ENCODE peak calls at places on chromosomes 7 and 10, in ten cellular contexts. B, U, Q, I, M, X, J, D, C and V are unnamed samples.

GRCh38 chr10:36677170-36677768 is 448.1 kb upstream of the ANKRD30A start:
- DNase-seq in X (no peak), C (no peak), U (no peak), J (peak), I (no peak), Q (peak), D (no peak), M (no peak), B (no peak), V (peak)

GRCh38 chr10:63573068-63573697 is 52.0 kb downstream of the REEP3 start:
- DNase-seq in X (peak), M (no peak), J (peak), C (peak), B (no peak), Q (peak), U (no peak), I (no peak), D (no peak), V (peak)

GRCh38 chr10:107814865-107815487 is 650.5 kb upstream of the SORCS1 start:
- DNase-seq in B (no peak), X (peak), J (peak), Q (peak), D (peak), I (no peak), U (peak), C (peak), M (no peak), V (peak)

GRCh38 chr10:74558403-74558802 is 268.0 kb upstream of the KAT6B start:
- DNase-seq in U (no peak), D (no peak), I (no peak), X (no peak), J (no peak), M (no peak), B (no peak), Q (no peak), C (no peak), V (no peak)

GRCh38 chr10:14782691-14783363 is 8.1 kb upstream of the FAM107B start:
- DNase-seq in X (no peak), C (peak), J (no peak), U (no peak), Q (no peak), I (no peak), D (peak), M (no peak), B (no peak), V (no peak)

GRCh38 chr7:20799566-20800377 is 13.1 kb upstream of the SP8 start:
- DNase-seq in Q (no peak), C (no peak), U (no peak), I (no peak), M (no peak), D (no peak), J (no peak), B (no peak), X (no peak), V (no peak)

GRCh38 chr7:87875151-87876039 is 765 bp downstream of the SLC25A40 start:
- DNase-seq in U (peak), X (no peak), Q (no peak), B (no peak), J (peak), I (no peak), D (no peak), C (peak), M (no peak), V (peak)

GRCh38 chr7:46157414-46157813 is 236.3 kb upstream of the IGFBP3 start:
- DNase-seq in J (peak), M (no peak), C (no peak), I (no peak), B (no peak), D (no peak), U (no peak), X (no peak), Q (peak), V (peak)

GRCh38 chr7:107327986-107328569 is 141.8 kb upstream of the GPR22 start:
- DNase-seq in M (no peak), B (no peak), I (no peak), J (peak), D (no peak), X (no peak), U (no peak), C (no peak), Q (no peak), V (peak)

GRCh38 chr10:24494777-24495176 is 228.9 kb downstream of the ARHGAP21 start:
- DNase-seq in J (no peak), D (no peak), C (no peak), Q (no peak), M (no peak), B (no peak), U (no peak), I (no peak), X (no peak), V (no peak)

GRCh38 chr10:62017141-62017870 is 115.8 kb downstream of the ARID5B start:
- DNase-seq in J (no peak), C (no peak), X (no peak), M (no peak), I (no peak), Q (peak), U (no peak), B (no peak), D (no peak), V (peak)

GRCh38 chr10:119449760-119450461 is 92.6 kb downstream of the RGS10 start:
- DNase-seq in X (peak), C (no peak), U (no peak), J (peak), I (no peak), D (no peak), Q (peak), B (no peak), M (no peak), V (peak)

GRCh38 chr10:55519264-55519663 is 718.2 kb upstream of the PCDH15 start:
- DNase-seq in U (no peak), I (no peak), Q (no peak), D (no peak), C (no peak), B (no peak), J (no peak), X (no peak), M (no peak), V (no peak)

GRCh38 chr7:105796365-105796764 is 80.0 kb downstream of the ATXN7L1 start:
- DNase-seq in D (no peak), B (no peak), I (no peak), J (peak), X (no peak), M (no peak), Q (peak), U (no peak), C (no peak), V (peak)

GRCh38 chr10:8130973-8131911 is 76.8 kb downstream of the GATA3 start:
- DNase-seq in C (peak), B (no peak), X (peak), I (no peak), Q (peak), M (no peak), J (no peak), D (peak), U (no peak), V (peak)

GRCh38 chr10:10126231-10126630 is 891.4 kb upstream of the CELF2 start:
- DNase-seq in C (no peak), B (no peak), Q (peak), D (no peak), U (no peak), X (no peak), I (no peak), M (no peak), J (peak), V (peak)

GRCh38 chr7:102415685-102416225 is 17.6 kb upstream of the ORAI2 start:
- DNase-seq in B (no peak), X (no peak), C (peak), U (no peak), D (no peak), I (peak), Q (no peak), J (no peak), M (peak), V (no peak)

GRCh38 chr7:19116121-19117080 is 1.0 kb downstream of the TWIST1 start:
- DNase-seq in I (no peak), U (no peak), Q (peak), J (peak), M (no peak), C (peak), B (peak), X (no peak), D (no peak), V (peak)

GRCh38 chr7:11237742-11238141 is 264.1 kb downstream of the PHF14 start:
- DNase-seq in X (no peak), J (no peak), D (peak), U (no peak), M (no peak), I (no peak), Q (no peak), B (no peak), C (no peak), V (no peak)

GRCh38 chr10:34327184-34327583 is 487.9 kb downstream of the PARD3 start:
- DNase-seq in Q (no peak), J (no peak), C (no peak), U (no peak), B (no peak), X (no peak), D (no peak), M (no peak), I (no peak), V (no peak)